ENCODE peak calls at places on chromosomes 13 and 19, in six cellular contexts. W, Q, O, V, J and Y are unnamed samples.

GRCh38 chr13:33453911-33454310 is 168.4 kb upstream of the STARD13 start:
- DNase-seq in J (no peak), Q (peak), O (no peak), V (no peak), W (no peak), Y (no peak)

GRCh38 chr19:42553292-42554045 is 25.2 kb upstream of the CEACAM1 start:
- DNase-seq in V (no peak), W (no peak), O (no peak), J (no peak), Q (peak), Y (no peak)

GRCh38 chr19:38270587-38271167 is 6.3 kb downstream of the SPINT2 start:
- DNase-seq in J (no peak), V (no peak), Q (no peak), O (no peak), W (no peak), Y (no peak)

GRCh38 chr13:51785592-51786424 is 18.2 kb downstream of the DHRS12 start:
- DNase-seq in O (no peak), W (no peak), J (no peak), Q (no peak), V (no peak), Y (peak)

GRCh38 chr13:75800545-75800944 is 164.4 kb downstream of the LMO7 start:
- DNase-seq in O (peak), V (peak), J (no peak), W (no peak), Q (no peak), Y (no peak)

GRCh38 chr19:57560049-57560491 is 407 bp upstream of the ZNF550 start:
- DNase-seq in W (no peak), J (no peak), V (no peak), O (no peak), Q (no peak), Y (no peak)

GRCh38 chr19:45125975-45126493 is 33.1 kb downstream of the PPP1R37 start:
- DNase-seq in W (peak), J (no peak), V (peak), Q (peak), O (peak), Y (no peak)

GRCh38 chr19:29812080-29812880 is 489 bp downstream of the CCNE1 start:
- DNase-seq in O (peak), J (no peak), W (no peak), V (no peak), Q (no peak), Y (no peak)

GRCh38 chr13:28181413-28181812 is 43.1 kb downstream of the PAN3 start:
- DNase-seq in J (no peak), Q (no peak), O (no peak), V (peak), W (peak), Y (peak)

GRCh38 chr19:19909654-19910053 is 8.9 kb downstream of the ZNF93 start:
- DNase-seq in J (no peak), V (no peak), O (no peak), W (no peak), Q (no peak), Y (no peak)

GRCh38 chr19:39818626-39819097 is 15.3 kb downstream of the DYRK1B start:
- DNase-seq in Q (no peak), V (no peak), W (no peak), J (peak), O (no peak), Y (no peak)

GRCh38 chr13:113176292-113176691 is 17.8 kb downstream of the PROZ start:
- DNase-seq in O (no peak), W (no peak), Q (no peak), J (no peak), V (no peak), Y (no peak)

GRCh38 chr13:72849571-72849970 is 67.6 kb downstream of the PIBF1 start:
- DNase-seq in J (no peak), W (no peak), Q (no peak), O (no peak), V (no peak), Y (no peak)

GRCh38 chr19:38118176-38118575 is 105.8 kb downstream of the DPF1 start:
- DNase-seq in O (no peak), Q (no peak), J (no peak), V (no peak), W (no peak), Y (no peak)

GRCh38 chr19:1514986-1515721 is 2.3 kb upstream of the ADAMTSL5 start:
- DNase-seq in J (no peak), O (no peak), Q (no peak), W (no peak), V (no peak), Y (no peak)

GRCh38 chr19:6590458-6591319 is at the start of gene CD70:
- DNase-seq in V (no peak), W (no peak), J (peak), Q (no peak), O (peak), Y (no peak)

GRCh38 chr13:29550589-29550988 is 44.9 kb downstream of the SLC7A1 start:
- DNase-seq in O (no peak), J (no peak), Q (no peak), V (no peak), W (no peak), Y (peak)

GRCh38 chr13:52195052-52195837 is 35.8 kb upstream of the NEK3 start:
- DNase-seq in O (peak), J (no peak), V (no peak), Q (no peak), W (peak), Y (no peak)

GRCh38 chr13:112719016-112719415 is 29.2 kb downstream of the ATP11A start:
- DNase-seq in O (no peak), Q (no peak), V (no peak), W (peak), J (no peak), Y (no peak)

GRCh38 chr13:38519229-38519910 is 167.5 kb upstream of the FREM2 start:
- DNase-seq in W (no peak), Q (no peak), O (peak), V (no peak), J (no peak), Y (no peak)

GRCh38 chr19:1690570-1691307 is 38.3 kb upstream of the TCF3 start:
- DNase-seq in Q (no peak), O (peak), V (no peak), J (no peak), W (no peak), Y (no peak)

GRCh38 chr13:59337070-59337469 is 826.7 kb downstream of the DIAPH3 start:
- DNase-seq in Q (no peak), W (peak), O (no peak), J (no peak), V (no peak), Y (peak)

GRCh38 chr19:5018224-5019015 is 49.5 kb downstream of the KDM4B start:
- DNase-seq in Q (no peak), W (no peak), V (no peak), J (no peak), O (no peak), Y (no peak)

GRCh38 chr19:9945319-9945966 is 9.1 kb upstream of the OLFM2 start:
- DNase-seq in J (no peak), Q (peak), V (no peak), W (peak), O (peak), Y (peak)

GRCh38 chr19:4971424-4971793 is 2.5 kb downstream of the KDM4B start:
- DNase-seq in Q (peak), W (no peak), V (no peak), O (peak), J (no peak), Y (no peak)

GRCh38 chr19:44848805-44849457 is 2.8 kb downstream of the NECTIN2 start:
- DNase-seq in O (no peak), J (no peak), Q (no peak), V (no peak), W (peak), Y (no peak)

GRCh38 chr13:26786651-26787295 is 26.2 kb upstream of the GPR12 start:
- DNase-seq in J (no peak), Q (no peak), W (no peak), V (no peak), O (no peak), Y (no peak)

DNA sequence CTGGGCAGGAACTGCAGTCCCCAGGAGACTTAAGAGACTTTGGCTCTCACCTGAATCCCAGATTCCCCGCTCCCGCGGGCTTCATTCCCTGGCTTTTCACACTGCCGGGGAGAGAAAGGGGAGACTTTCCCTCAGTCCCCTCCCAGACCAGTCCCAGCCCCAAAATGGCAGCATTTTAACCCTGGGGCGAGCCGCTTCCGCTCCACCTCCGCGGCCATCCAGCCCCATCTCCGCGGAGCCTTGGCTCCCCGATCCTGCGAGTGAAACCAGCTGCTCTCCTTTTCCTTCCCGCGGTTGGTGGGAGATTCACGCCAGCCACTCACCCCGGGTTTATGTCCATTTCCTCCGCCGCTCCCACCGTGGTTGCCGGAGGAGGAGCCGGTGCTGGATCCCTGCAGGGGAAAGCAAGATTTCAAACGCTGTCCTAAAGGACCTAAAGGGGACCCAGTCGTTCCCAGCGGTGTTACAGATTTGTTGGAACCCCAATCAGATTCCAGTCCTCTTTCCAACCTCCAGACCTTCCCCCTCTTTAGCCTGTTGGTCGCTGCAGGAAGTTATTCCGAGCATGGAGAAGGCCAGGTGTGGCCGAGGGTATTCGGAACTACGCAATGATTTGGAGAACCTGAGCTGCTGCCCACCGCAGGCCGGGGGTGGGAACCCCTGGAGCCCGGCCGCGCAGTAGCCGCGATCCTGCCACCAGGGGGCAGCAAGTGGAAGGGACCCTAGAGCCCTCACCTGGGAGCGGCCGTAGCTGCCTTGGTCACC is 3.4 kb downstream of the DMKN start:
- DNase-seq in J (no peak), V (peak), W (peak), O (peak), Q (peak), Y (no peak)
- TF ChIP-seq EZH2 in J (no peak), V (no peak), W (peak), O (no peak), Q (no peak), Y (no peak)

GRCh38 chr19:41324231-41324702 is 14.3 kb downstream of the CCDC97 start:
- DNase-seq in Q (no peak), W (no peak), J (no peak), O (no peak), V (no peak), Y (no peak)

GRCh38 chr19:41325640-41325946 is 15.6 kb downstream of the CCDC97 start:
- DNase-seq in W (no peak), Q (no peak), O (no peak), V (no peak), J (no peak), Y (no peak)

GRCh38 chr19:41325947-41326706 is 16.2 kb downstream of the CCDC97 start:
- DNase-seq in V (no peak), W (peak), Q (peak), O (no peak), J (no peak), Y (no peak)

GRCh38 chr19:41323430-41324125 is 13.6 kb downstream of the CCDC97 start:
- DNase-seq in O (peak), J (no peak), W (peak), V (no peak), Q (peak), Y (no peak)

DNA sequence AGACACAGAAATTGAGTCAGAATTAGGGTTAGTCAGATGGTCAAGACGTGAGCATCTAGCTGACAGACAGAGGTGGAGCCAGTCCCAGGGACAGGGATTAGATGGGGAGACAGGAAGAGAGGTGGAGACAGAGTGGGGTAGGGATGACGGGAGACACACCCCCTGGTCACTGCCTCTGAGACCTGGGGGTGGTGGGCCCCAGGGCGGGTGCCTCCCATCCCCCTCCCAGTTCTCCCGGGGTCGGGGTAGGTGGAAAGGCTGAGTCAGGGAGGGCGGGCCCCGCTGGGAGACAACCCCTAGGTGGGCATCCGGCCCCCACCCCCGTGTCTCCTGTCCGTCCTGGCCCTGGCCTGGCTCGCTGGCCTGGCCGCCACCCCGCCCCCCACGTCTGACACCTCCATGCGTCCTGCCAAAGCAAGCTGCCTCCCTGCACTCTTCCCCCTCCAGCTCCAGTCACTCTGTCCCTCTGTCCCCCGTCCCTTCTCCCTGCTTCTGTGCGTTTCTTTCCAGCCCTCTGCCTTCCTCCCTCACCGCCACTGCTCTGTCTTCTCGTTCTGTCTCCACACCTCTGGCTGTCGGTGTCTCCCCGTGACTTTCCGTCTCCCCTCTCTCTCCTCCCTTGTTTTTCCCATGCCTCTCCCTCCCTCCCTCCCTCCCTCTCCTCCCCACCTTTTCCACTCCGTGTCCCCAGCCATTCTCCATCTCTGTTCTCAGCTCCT is 15.1 kb downstream of the CCDC97 start:
- DNase-seq in V (no peak), Q (peak), W (peak), J (no peak), O (peak), Y (no peak)
- H3K4me3 ChIP-seq in V (no peak), Q (peak), W (no peak), J (no peak), O (peak), Y (no peak)

GRCh38 chr13:98591721-98592352 is 14.9 kb upstream of the STK24 start:
- DNase-seq in W (no peak), O (no peak), J (no peak), Q (no peak), V (no peak), Y (no peak)

GRCh38 chr13:98598043-98598442 is 21.1 kb upstream of the STK24 start:
- DNase-seq in J (no peak), V (no peak), W (peak), O (peak), Q (peak), Y (no peak)

GRCh38 chr13:98586400-98587144 is 9.7 kb upstream of the STK24 start:
- DNase-seq in O (no peak), Q (peak), J (no peak), V (no peak), W (no peak), Y (no peak)

GRCh38 chr13:98595134-98595533 is 18.2 kb upstream of the STK24 start:
- DNase-seq in W (no peak), Q (no peak), V (no peak), J (no peak), O (no peak), Y (no peak)

GRCh38 chr13:98592353-98592740 is 15.4 kb upstream of the STK24 start:
- DNase-seq in W (no peak), J (no peak), O (no peak), Q (no peak), V (no peak), Y (no peak)
- TF ChIP-seq POLR2AphosphoS5 in W (no peak), J (no peak), O (no peak), Q (no peak), V (no peak), Y (no peak)

GRCh38 chr19:53977991-53978731 is 13.3 kb upstream of the CACNG6 start:
- DNase-seq in W (peak), V (peak), O (peak), Q (no peak), J (no peak), Y (no peak)

GRCh38 chr19:53981408-53981998 is 9.9 kb upstream of the CACNG6 start:
- DNase-seq in W (no peak), V (no peak), O (peak), J (no peak), Q (no peak), Y (no peak)

GRCh38 chr19:53977429-53977990 is 13.9 kb upstream of the CACNG6 start:
- DNase-seq in O (peak), J (no peak), W (peak), V (peak), Q (peak), Y (peak)

GRCh38 chr19:53980553-53981407 is 10.7 kb upstream of the CACNG6 start:
- DNase-seq in J (no peak), Q (peak), W (peak), O (peak), V (peak), Y (no peak)

GRCh38 chr19:53978975-53979801 is 12.2 kb upstream of the CACNG6 start:
- DNase-seq in Q (no peak), O (peak), W (no peak), J (no peak), V (no peak), Y (no peak)
- TF ChIP-seq EZH2 in Q (no peak), O (no peak), W (no peak), J (no peak), V (no peak), Y (no peak)